ENCODE peak calls at places on chromosomes 2 and 18, in four cellular contexts. I is lung, A is neuronal stem cell, B is neural progenitor cell. M is an unnamed sample.

GRCh38 chr2:222592176-222592575 is 63.7 kb downstream of the FARSB start:
- DNase-seq in A (no peak), B (no peak), I (no peak), M (no peak)

GRCh38 chr2:85888020-85888744 is 608 bp downstream of the ST3GAL5 start:
- DNase-seq in I (peak; percentile 36), A (no peak), B (peak; percentile 56), M (no peak)

GRCh38 chr2:99867690-99868089 is 274.7 kb downstream of the AFF3 start:
- DNase-seq in B (no peak), I (no peak), A (no peak), M (no peak)

GRCh38 chr2:20064841-20065240 is 13.4 kb upstream of the LAPTM4A start:
- DNase-seq in B (no peak), A (no peak), I (no peak), M (no peak)

GRCh38 chr2:120552800-120553471 is 182.7 kb upstream of the GLI2 start:
- DNase-seq in A (peak; percentile 64), I (peak; percentile 84), B (peak; percentile 92), M (peak; percentile 94)

GRCh38 chr2:68662466-68662865 is 19.1 kb downstream of the PROKR1 start:
- DNase-seq in I (no peak), B (no peak), A (no peak), M (no peak)

GRCh38 chr2:215693269-215693998 is 257.6 kb upstream of the FN1 start:
- DNase-seq in B (no peak), A (no peak), I (no peak), M (no peak)

GRCh38 chr2:58137856-58138255 is 91.2 kb downstream of the VRK2 start:
- DNase-seq in A (no peak), I (no peak), B (no peak), M (no peak)

GRCh38 chr2:163574309-163574708 is 161.5 kb downstream of the FIGN start:
- DNase-seq in B (no peak), I (no peak), A (no peak), M (no peak)

GRCh38 chr2:236813806-236814205 is 244.2 kb downstream of the ACKR3 start:
- DNase-seq in A (no peak), I (no peak), B (no peak), M (no peak)

GRCh38 chr2:74002515-74003391 is 18.0 kb downstream of the TET3 start:
- DNase-seq in I (peak; percentile 73), B (peak; percentile 95), A (peak; percentile 87), M (peak; percentile 87)

GRCh38 chr2:173151671-173152398 is 76.2 kb downstream of the MAP3K20 start:
- DNase-seq in I (no peak), A (no peak), B (no peak), M (no peak)

GRCh38 chr2:1553671-1554295 is 140.5 kb downstream of the TPO start:
- DNase-seq in B (peak; percentile 50), I (no peak), A (no peak), M (no peak)

GRCh38 chr18:79680100-79680879 is 687 bp downstream of the CTDP1 start:
- DNase-seq in A (peak; percentile 12), I (no peak), B (peak; percentile 67), M (peak; percentile 39)

GRCh38 chr2:229492034-229492433 is 220.9 kb upstream of the PID1 start:
- DNase-seq in I (no peak), A (no peak), B (no peak), M (no peak)

GRCh38 chr2:74846481-74846880 is 12.6 kb downstream of the HK2 start:
- DNase-seq in A (no peak), I (no peak), B (no peak), M (no peak)

GRCh38 chr18:58335821-58336220 is 291.8 kb downstream of the NEDD4L start:
- DNase-seq in A (no peak), I (no peak), B (no peak), M (no peak)

GRCh38 chr2:200129756-200130462 is 174.5 kb downstream of the MAIP1 start:
- DNase-seq in B (no peak), I (no peak), A (no peak), M (no peak)

GRCh38 chr2:190159453-190159852 is 96.9 kb upstream of the MSTN start:
- DNase-seq in I (no peak), A (no peak), B (no peak), M (no peak)

GRCh38 chr2:71534786-71535185 is 81.4 kb downstream of the DYSF start:
- DNase-seq in I (no peak), A (no peak), B (no peak), M (no peak)

GRCh38 chr18:79064228-79064627 is 5.0 kb upstream of the ATP9B start:
- DNase-seq in I (no peak), B (no peak), A (no peak), M (no peak)

GRCh38 chr18:36075862-36076587 is 8.7 kb upstream of the RPRD1A start:
- DNase-seq in I (no peak), A (no peak), B (no peak), M (no peak)

GRCh38 chr2:21423854-21424253 is 300.1 kb downstream of the TDRD15 start:
- DNase-seq in A (no peak), B (no peak), I (no peak), M (no peak)

GRCh38 chr2:20067992-20068727 is 16.7 kb upstream of the LAPTM4A start:
- DNase-seq in B (no peak), A (no peak), I (no peak), M (no peak)

GRCh38 chr2:10832228-10832936 is 19.8 kb upstream of the PDIA6 start:
- DNase-seq in A (peak; percentile 81), B (peak; percentile 89), I (peak; percentile 79), M (peak; percentile 89)

GRCh38 chr2:145638675-145639074 is 1118.8 kb upstream of the ZEB2 start:
- DNase-seq in I (no peak), B (no peak), A (no peak), M (no peak)

GRCh38 chr2:37781028-37781427 is 109.6 kb upstream of the CDC42EP3 start:
- DNase-seq in B (no peak), A (no peak), I (no peak), M (no peak)

GRCh38 chr2:43041661-43042360 is 184.6 kb downstream of the ZFP36L2 start:
- DNase-seq in B (peak; percentile 68), A (peak; percentile 35), I (no peak), M (no peak)

GRCh38 chr2:103289101-103289725 is 527.4 kb downstream of the TMEM182 start:
- DNase-seq in I (no peak), B (peak; percentile 45), A (no peak), M (no peak)

GRCh38 chr2:179239194-179239593 is 25.4 kb downstream of the SESTD1 start:
- DNase-seq in B (no peak), I (no peak), A (no peak), M (no peak)

GRCh38 chr18:44536041-44536440 is 144.6 kb upstream of the SETBP1 start:
- DNase-seq in A (no peak), B (no peak), I (no peak), M (no peak)

GRCh38 chr2:241619602-241620418 is 17.1 kb downstream of the THAP4 start:
- DNase-seq in B (no peak), I (no peak), A (no peak), M (no peak)

GRCh38 chr2:216217904-216218260 is 108.7 kb downstream of the XRCC5 start:
- DNase-seq in A (no peak), I (no peak), B (no peak), M (no peak)

GRCh38 chr2:68196120-68196716 is 38.5 kb downstream of the PNO1 start:
- DNase-seq in I (no peak), B (peak; percentile 50), A (no peak), M (no peak)

GRCh38 chr2:16330571-16331351 is 334.9 kb downstream of the CYRIA start:
- DNase-seq in I (no peak), B (peak; percentile 85), A (peak; percentile 76), M (no peak)

DNA sequence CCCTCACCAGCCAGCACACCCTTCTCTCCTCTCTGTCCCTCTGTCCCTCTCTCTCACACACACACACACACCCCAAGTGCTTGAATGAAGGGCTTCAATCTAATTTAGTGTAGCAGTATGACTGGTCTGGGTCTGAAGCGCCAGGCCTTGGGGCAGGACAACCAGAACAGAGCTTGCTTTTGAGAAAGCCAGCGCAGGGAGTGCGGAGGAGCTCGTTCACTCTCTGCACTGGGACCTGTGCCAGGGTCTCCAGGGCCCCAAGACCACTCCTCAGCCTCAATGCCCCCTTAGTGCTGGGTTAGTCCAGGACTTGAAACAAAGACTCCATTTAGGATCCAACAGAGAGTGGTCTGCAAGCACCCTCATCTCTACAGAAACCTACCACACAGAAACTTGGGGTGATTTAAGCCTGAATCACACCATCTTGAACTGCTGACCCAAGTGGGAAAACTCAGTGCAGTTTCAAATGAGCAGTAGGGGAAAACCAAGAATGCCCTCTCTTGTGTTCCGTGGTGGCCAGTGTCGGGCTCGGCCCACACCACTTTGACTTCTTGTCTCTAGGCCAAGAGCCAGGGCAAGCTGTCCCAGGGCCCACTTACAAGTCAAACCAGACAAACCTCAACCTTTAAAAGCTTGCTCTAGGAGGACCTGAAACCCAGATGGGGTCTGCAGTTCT is 66.6 kb upstream of the WIPF1 start:
- DNase-seq in A (no peak), B (no peak), I (no peak), M (no peak)
- H3K4me1 ChIP-seq in A (peaks cover 7% of the 10 kb centered on the region), B (peaks cover 19% of the 10 kb centered on the region), I (peaks cover 7% of the 10 kb centered on the region), M (peaks cover 4% of the 10 kb centered on the region)

DNA sequence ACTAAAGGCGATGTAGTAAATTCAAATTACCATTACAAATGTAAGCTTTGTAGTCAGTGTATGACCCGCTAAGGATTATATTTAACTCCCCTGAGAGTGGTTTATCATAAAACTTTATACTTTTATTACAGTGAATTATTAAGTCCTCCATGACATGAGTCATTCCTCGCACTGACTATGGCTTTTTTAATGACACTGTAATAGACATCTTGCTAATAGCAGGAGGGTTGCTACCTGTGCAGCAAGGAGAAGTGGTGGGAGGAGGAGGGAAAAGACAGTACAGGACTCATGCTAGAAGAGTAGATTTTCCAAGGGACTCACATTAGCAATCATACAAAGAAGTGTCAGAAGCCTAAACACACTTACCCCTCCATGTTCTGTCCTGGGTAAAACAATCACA is 556.1 kb downstream of the BCL11A start:
- DNase-seq in A (no peak), B (no peak), I (no peak), M (no peak)
- H3K4me1 ChIP-seq in A (no peaks in the 10 kb centered on the region), B (peaks cover 21% of the 10 kb centered on the region), I (no peaks in the 10 kb centered on the region), M (no peaks in the 10 kb centered on the region)

GRCh38 chr2:55138546-55139288 is 88.5 kb upstream of the RTN4 start:
- DNase-seq in B (no peak), I (no peak), A (no peak), M (no peak)
- H3K4me1 ChIP-seq in B (peaks cover 24% of the 10 kb centered on the region), I (peaks cover 4% of the 10 kb centered on the region), A (peaks cover 36% of the 10 kb centered on the region), M (peaks cover 48% of the 10 kb centered on the region)

GRCh38 chr2:62201307-62201706 is 5.4 kb downstream of the B3GNT2 start:
- DNase-seq in B (no peak), A (no peak), I (no peak), M (no peak)

GRCh38 chr2:62202019-62202722 is 6.3 kb downstream of the B3GNT2 start:
- DNase-seq in B (no peak), I (no peak), A (no peak), M (no peak)

GRCh38 chr2:62203459-62203858 is 7.5 kb downstream of the B3GNT2 start:
- DNase-seq in A (no peak), I (no peak), B (no peak), M (no peak)

GRCh38 chr2:62200868-62201267 is 5.0 kb downstream of the B3GNT2 start:
- DNase-seq in I (no peak), B (no peak), A (no peak), M (no peak)

DNA sequence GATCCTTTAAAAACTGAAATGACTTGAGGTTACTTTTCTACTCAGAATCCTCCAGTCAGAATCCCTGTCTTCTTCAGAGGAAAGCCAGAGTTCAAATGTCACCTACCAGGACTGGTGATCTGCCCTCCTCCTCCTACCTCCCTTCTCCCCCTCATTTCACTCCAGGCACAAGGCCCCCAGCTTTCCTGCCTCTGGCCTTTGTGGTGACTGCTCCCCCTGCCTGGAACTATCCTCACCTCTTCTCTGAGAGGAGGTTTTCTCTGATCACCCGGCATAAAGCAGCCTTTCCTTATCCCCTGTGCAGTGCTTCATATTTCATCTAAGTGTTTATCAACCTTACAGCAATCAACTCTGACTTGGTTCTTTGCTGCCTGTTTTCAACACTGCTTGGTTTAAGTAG is 6.8 kb downstream of the B3GNT2 start:
- DNase-seq in I (no peak), A (no peak), B (no peak), M (no peak)
- H3K4me1 ChIP-seq in I (peaks cover 47% of the 10 kb centered on the region), A (no peaks in the 10 kb centered on the region), B (peaks cover 77% of the 10 kb centered on the region), M (peaks cover 93% of the 10 kb centered on the region)

M was measured in stomach.